ENCODE peak calls at places on chromosomes 12 and 14, in five cellular contexts. One of them, this sample, is unnamed.

GRCh38 chr14:60204104-60204842 is 39.1 kb upstream of the DHRS7 start:
- DNase-seq in IMR-90: no peak
- DNase-seq in GM12878: peak
- DNase-seq in SK-N-SH: no peak
- DNase-seq in K562: no peak
- DNase-seq in this sample: no peak

GRCh38 chr14:48023881-48024280 is 348.5 kb upstream of the MDGA2 start:
- DNase-seq in K562: no peak
- DNase-seq in SK-N-SH: no peak
- DNase-seq in GM12878: no peak
- DNase-seq in IMR-90: no peak
- DNase-seq in this sample: no peak

GRCh38 chr14:51957950-51958349 is 31.4 kb upstream of the RTRAF start:
- DNase-seq in GM12878: no peak
- DNase-seq in IMR-90: peak
- DNase-seq in K562: no peak
- DNase-seq in SK-N-SH: no peak
- DNase-seq in this sample: no peak

GRCh38 chr12:52145941-52146821 is 45.6 kb downstream of the KRT80 start:
- DNase-seq in SK-N-SH: no peak
- DNase-seq in K562: no peak
- DNase-seq in IMR-90: no peak
- DNase-seq in GM12878: no peak
- DNase-seq in this sample: no peak

GRCh38 chr14:96391293-96392118 is 422 bp upstream of the AK7 start:
- DNase-seq in GM12878: peak
- DNase-seq in IMR-90: peak
- DNase-seq in K562: peak
- DNase-seq in SK-N-SH: peak
- DNase-seq in this sample: peak

GRCh38 chr12:22979854-22980253 is 354.9 kb downstream of the ETNK1 start:
- DNase-seq in IMR-90: no peak
- DNase-seq in K562: no peak
- DNase-seq in SK-N-SH: no peak
- DNase-seq in GM12878: no peak
- DNase-seq in this sample: no peak

GRCh38 chr14:29584992-29585391 is 342.7 kb downstream of the PRKD1 start:
- DNase-seq in GM12878: no peak
- DNase-seq in K562: no peak
- DNase-seq in IMR-90: peak
- DNase-seq in SK-N-SH: no peak
- DNase-seq in this sample: peak

GRCh38 chr14:80356413-80356812 is 145.1 kb upstream of the DIO2 start:
- DNase-seq in K562: no peak
- DNase-seq in IMR-90: peak
- DNase-seq in SK-N-SH: peak
- DNase-seq in GM12878: no peak
- DNase-seq in this sample: peak

GRCh38 chr12:87368259-87368658 is 660.9 kb downstream of the C12orf50 start:
- DNase-seq in K562: no peak
- DNase-seq in SK-N-SH: no peak
- DNase-seq in GM12878: no peak
- DNase-seq in IMR-90: no peak
- DNase-seq in this sample: no peak

GRCh38 chr12:8681129-8681902 is 16.5 kb upstream of the RIMKLB start:
- DNase-seq in IMR-90: peak
- DNase-seq in SK-N-SH: no peak
- DNase-seq in GM12878: no peak
- DNase-seq in K562: no peak
- DNase-seq in this sample: no peak

GRCh38 chr12:95582230-95583058 is 31.2 kb upstream of the USP44 start:
- DNase-seq in K562: no peak
- DNase-seq in IMR-90: peak
- DNase-seq in GM12878: no peak
- DNase-seq in SK-N-SH: peak
- DNase-seq in this sample: peak

GRCh38 chr14:79580414-79580813 is 630.9 kb downstream of the DIO2 start:
- DNase-seq in GM12878: no peak
- DNase-seq in K562: no peak
- DNase-seq in SK-N-SH: no peak
- DNase-seq in IMR-90: no peak
- DNase-seq in this sample: no peak

GRCh38 chr14:53124778-53125177 is 28.3 kb downstream of the DDHD1 start:
- DNase-seq in IMR-90: no peak
- DNase-seq in K562: no peak
- DNase-seq in SK-N-SH: no peak
- DNase-seq in GM12878: no peak
- DNase-seq in this sample: no peak

GRCh38 chr12:124264879-124265278 is 30.0 kb upstream of the RFLNA start:
- DNase-seq in K562: no peak
- DNase-seq in GM12878: no peak
- DNase-seq in SK-N-SH: no peak
- DNase-seq in IMR-90: no peak
- DNase-seq in this sample: no peak

GRCh38 chr14:51442513-51443175 is 202.6 kb downstream of the TMX1 start:
- DNase-seq in IMR-90: peak
- DNase-seq in K562: no peak
- DNase-seq in SK-N-SH: no peak
- DNase-seq in GM12878: no peak
- DNase-seq in this sample: no peak

GRCh38 chr12:52956987-52957386 is 8.1 kb downstream of the KRT18 start:
- DNase-seq in GM12878: no peak
- DNase-seq in SK-N-SH: no peak
- DNase-seq in IMR-90: peak
- DNase-seq in K562: peak
- DNase-seq in this sample: no peak

GRCh38 chr12:6554168-6554989 is 1.5 kb downstream of the IFFO1 start:
- DNase-seq in K562: peak
- DNase-seq in IMR-90: peak
- DNase-seq in GM12878: no peak
- DNase-seq in SK-N-SH: peak
- DNase-seq in this sample: peak

GRCh38 chr12:125954362-125954761 is 889.1 kb downstream of the AACS start:
- DNase-seq in SK-N-SH: no peak
- DNase-seq in GM12878: no peak
- DNase-seq in K562: no peak
- DNase-seq in IMR-90: no peak
- DNase-seq in this sample: no peak

GRCh38 chr14:51581017-51581881 is 70.5 kb upstream of the FRMD6 start:
- DNase-seq in GM12878: no peak
- DNase-seq in SK-N-SH: no peak
- DNase-seq in IMR-90: peak
- DNase-seq in K562: no peak
- DNase-seq in this sample: no peak

GRCh38 chr12:28130625-28131598 is 59.3 kb upstream of the CCDC91 start:
- DNase-seq in SK-N-SH: no peak
- DNase-seq in GM12878: no peak
- DNase-seq in K562: peak
- DNase-seq in IMR-90: peak
- DNase-seq in this sample: peak

DNA sequence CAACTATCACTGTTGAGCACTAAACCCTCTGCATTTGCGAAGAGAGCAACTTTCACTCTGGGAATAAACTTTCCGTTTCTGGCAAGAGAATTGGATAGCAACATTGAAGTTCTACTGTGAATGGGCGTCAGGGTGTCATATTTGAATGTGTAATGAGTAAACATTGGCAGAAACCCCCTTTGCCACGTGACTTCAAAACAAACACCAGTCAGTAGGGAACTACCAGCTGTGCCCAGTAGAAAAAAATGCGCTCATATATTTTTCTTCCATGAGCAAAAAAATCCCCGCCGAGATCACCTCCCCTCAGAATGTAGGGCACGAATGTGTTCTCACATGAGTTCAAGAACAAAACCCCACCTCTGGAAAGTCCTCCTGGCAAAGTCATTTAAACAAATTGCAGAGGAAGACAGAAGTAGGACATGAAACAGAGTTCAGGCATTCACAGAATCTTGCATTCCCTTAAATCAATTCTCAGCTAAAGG is 80.6 kb downstream of the BTG1 start:
- DNase-seq in SK-N-SH: no peak
- DNase-seq in GM12878: peak
- DNase-seq in IMR-90: peak
- DNase-seq in K562: no peak
- DNase-seq in this sample: peak
- TF ChIP-seq MXI1 in SK-N-SH: no peak
- TF ChIP-seq MXI1 in GM12878: no peak
- TF ChIP-seq MXI1 in IMR-90: no peak
- TF ChIP-seq MXI1 in K562: no peak
- TF ChIP-seq MXI1 in this sample: no peak

DNA sequence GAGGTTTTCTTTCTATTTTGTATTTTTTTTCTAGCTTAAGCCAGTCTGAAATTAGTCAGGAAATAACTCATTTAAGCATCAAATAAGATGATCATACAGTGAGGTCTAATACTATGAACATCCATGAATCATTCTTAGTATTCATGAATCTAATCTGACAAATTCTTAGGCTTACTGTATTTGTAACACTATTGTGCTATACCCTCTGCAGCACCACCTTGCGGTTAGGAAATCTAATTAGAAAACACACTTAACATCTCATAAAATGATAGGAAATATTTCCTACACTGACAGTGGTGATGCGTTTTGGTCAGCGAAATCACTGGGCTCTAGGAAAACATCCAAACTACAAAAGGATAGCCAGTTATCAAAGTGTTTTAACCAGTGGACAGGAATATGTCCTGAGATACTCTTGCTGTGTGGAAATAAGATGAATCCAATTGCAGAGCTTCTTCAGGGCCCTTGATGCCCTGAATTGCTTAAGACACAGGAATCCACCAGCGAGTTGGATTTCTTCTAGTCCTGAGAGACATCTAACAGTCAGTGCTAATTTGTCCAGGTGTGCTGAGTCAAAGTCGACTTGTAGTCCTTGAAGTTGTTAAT is 109.3 kb upstream of the MYF6 start:
- DNase-seq in IMR-90: peak
- DNase-seq in GM12878: no peak
- DNase-seq in K562: no peak
- DNase-seq in SK-N-SH: no peak
- DNase-seq in this sample: peak
- TF ChIP-seq MXI1 in IMR-90: no peak
- TF ChIP-seq MXI1 in GM12878: no peak
- TF ChIP-seq MXI1 in K562: no peak
- TF ChIP-seq MXI1 in SK-N-SH: no peak
- TF ChIP-seq MXI1 in this sample: no peak

DNA sequence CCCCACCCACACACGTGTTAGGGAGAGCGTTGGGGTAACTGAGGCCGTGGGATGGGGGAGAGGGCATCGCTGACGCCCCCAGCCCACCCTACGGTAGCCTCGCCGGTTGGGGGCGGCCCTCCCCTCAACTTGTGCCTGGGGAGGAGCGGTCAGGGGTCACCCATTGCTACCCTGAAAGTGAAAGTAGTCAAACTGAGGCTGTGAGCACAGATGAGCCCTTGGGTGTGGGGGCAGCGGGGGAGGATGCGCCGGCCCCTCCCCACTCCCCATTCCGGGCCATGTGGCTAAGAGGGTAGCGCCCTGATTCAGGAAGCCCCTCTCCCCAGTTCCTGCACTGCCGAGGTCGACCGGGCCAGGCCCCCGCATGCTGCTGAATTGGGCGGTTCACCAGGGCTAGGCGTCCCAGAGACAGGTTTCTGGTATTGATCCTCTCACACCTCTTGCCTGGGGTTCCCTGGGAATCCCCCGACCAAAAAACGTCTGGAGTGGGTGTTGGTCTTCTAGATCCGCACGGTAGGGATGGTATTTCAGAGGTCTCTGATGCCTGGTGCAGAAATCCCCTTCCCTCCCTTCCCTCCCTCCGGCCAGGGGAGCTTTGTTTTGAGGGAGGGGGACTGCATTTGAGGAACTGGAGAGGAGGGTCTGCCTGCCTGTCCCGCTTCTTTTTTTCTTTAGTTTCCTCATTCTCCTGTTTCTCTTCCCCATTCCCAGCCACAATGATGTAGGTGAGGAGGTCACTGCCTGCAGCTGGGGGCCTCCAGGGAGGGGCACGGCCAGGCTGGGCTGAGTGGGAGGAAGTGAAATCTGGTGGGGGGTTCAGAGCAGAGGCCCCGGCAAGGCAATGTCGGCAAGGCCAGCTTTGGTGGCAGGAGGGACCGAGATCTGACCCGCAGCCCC is 999 bp downstream of the SH2B3 start:
- DNase-seq in IMR-90: no peak
- DNase-seq in GM12878: no peak
- DNase-seq in K562: no peak
- DNase-seq in SK-N-SH: peak
- DNase-seq in this sample: no peak
- TF ChIP-seq MXI1 in IMR-90: no peak
- TF ChIP-seq MXI1 in GM12878: no peak
- TF ChIP-seq MXI1 in K562: no peak
- TF ChIP-seq MXI1 in SK-N-SH: peak
- TF ChIP-seq MXI1 in this sample: no peak

DNA sequence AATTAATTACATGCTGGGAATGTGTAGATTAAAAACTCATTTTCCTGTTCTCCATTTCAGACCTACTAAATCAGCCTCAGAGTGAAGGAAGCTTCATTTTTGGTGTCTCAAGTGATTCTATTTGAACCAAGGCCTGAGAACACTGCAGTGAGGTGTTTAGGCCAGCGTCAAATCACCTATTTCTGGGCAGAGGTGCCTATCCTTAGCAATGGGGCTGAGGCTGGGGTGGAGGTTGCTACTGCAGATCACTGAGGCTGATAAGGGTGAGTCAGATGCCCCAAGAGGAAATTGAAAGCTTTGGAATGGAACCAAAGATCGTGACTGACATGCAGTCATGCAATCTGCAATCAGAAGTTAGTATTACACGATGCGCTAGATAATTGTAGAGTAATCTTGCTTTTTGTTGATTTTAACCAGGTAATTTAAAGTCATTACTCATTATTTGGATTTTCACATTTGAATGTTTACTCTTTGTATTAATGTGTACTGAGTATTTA is 4.4 kb downstream of the TXNRD1 start:
- DNase-seq in IMR-90: peak
- DNase-seq in GM12878: no peak
- DNase-seq in K562: peak
- DNase-seq in SK-N-SH: peak
- DNase-seq in this sample: peak
- TF ChIP-seq MXI1 in IMR-90: no peak
- TF ChIP-seq MXI1 in GM12878: no peak
- TF ChIP-seq MXI1 in K562: no peak
- TF ChIP-seq MXI1 in SK-N-SH: no peak
- TF ChIP-seq MXI1 in this sample: no peak

GRCh38 chr12:48795550-48796455 is 6.9 kb upstream of the ADCY6 start:
- DNase-seq in K562: peak
- DNase-seq in GM12878: peak
- DNase-seq in IMR-90: peak
- DNase-seq in SK-N-SH: peak
- DNase-seq in this sample: peak
- TF ChIP-seq MXI1 in K562: no peak
- TF ChIP-seq MXI1 in GM12878: no peak
- TF ChIP-seq MXI1 in IMR-90: no peak
- TF ChIP-seq MXI1 in SK-N-SH: no peak
- TF ChIP-seq MXI1 in this sample: no peak